ENCODE peak calls at places on chromosomes 7 and 10, in eight cellular contexts. L is gastrocnemius medialis; B is T-helper 1 cell; T is HFFc6; M is psoas muscle; C is activated T-cell treated with anti-CD3 and anti-CD28 coated beads, Interleukin-2, amount 50 U/mL, for 1 hour; Y is heart right ventricle; I is NCI-H1092. Q is an unnamed sample.
A peak's percentile ranks its signal among the peaks of the same experiment; 100 is the strongest.

GRCh38 chr7:106543221-106543757 is 117.7 kb downstream of the CCDC71L start:
- DNase-seq in L (no peak), B (no peak), T (no peak), M (no peak), C (no peak), Y (no peak), I (no peak), Q (no peak)

GRCh38 chr7:81652225-81652624 is 117.6 kb downstream of the HGF start:
- DNase-seq in L (no peak), B (no peak), T (no peak), M (no peak), C (no peak), Y (no peak), I (no peak), Q (no peak)

GRCh38 chr7:43791665-43792064 is 33.2 kb downstream of the BLVRA start:
- DNase-seq in L (no peak), B (no peak), T (no peak), M (no peak), C (no peak), Y (no peak), I (no peak), Q (no peak)

GRCh38 chr7:102412548-102412947 is 16.4 kb downstream of the PRKRIP1 start:
- DNase-seq in L (peak; percentile 75), B (no peak), T (peak; percentile 12), M (peak; percentile 54), C (peak; percentile 67), Y (peak; percentile 54), I (no peak), Q (peak; percentile 68)

GRCh38 chr7:142431491-142431890 is 173.6 kb upstream of the PRSS58 start:
- DNase-seq in L (no peak), B (no peak), T (no peak), M (no peak), C (no peak), Y (no peak), I (no peak), Q (no peak)

GRCh38 chr10:127694580-127695193 is 42.3 kb upstream of the FOXI2 start:
- DNase-seq in L (no peak), B (no peak), T (no peak), M (no peak), C (no peak), Y (no peak), I (peak; percentile 16), Q (peak; percentile 7)

GRCh38 chr7:20229652-20230500 is 12.7 kb upstream of the MACC1 start:
- DNase-seq in L (no peak), B (no peak), T (peak; percentile 35), M (no peak), C (no peak), Y (no peak), I (no peak), Q (no peak)

GRCh38 chr10:110069502-110069982 is 61.8 kb downstream of the ADD3 start:
- DNase-seq in L (no peak), B (no peak), T (no peak), M (no peak), C (no peak), Y (no peak), I (no peak), Q (no peak)

GRCh38 chr7:24108906-24109376 is 175.0 kb upstream of the NPY start:
- DNase-seq in L (no peak), B (no peak), T (no peak), M (no peak), C (no peak), Y (no peak), I (no peak), Q (no peak)

GRCh38 chr10:114719311-114719710 is 61.2 kb upstream of the ABLIM1 start:
- DNase-seq in L (no peak), B (no peak), T (no peak), M (no peak), C (no peak), Y (peak; percentile 73), I (peak; percentile 49), Q (peak; percentile 75)

GRCh38 chr7:5665106-5666025 is 116.1 kb downstream of the RNF216 start:
- DNase-seq in L (peak; percentile 64), B (no peak), T (peak; percentile 70), M (peak; percentile 57), C (peak; percentile 55), Y (peak; percentile 84), I (peak; percentile 54), Q (peak; percentile 82)

GRCh38 chr7:44348300-44348699 is 22.9 kb upstream of the CAMK2B start:
- DNase-seq in L (no peak), B (no peak), T (peak; percentile 46), M (no peak), C (no peak), Y (no peak), I (no peak), Q (no peak)

GRCh38 chr7:43792471-43792870 is 34.0 kb downstream of the BLVRA start:
- DNase-seq in L (peak; percentile 33), B (no peak), T (no peak), M (no peak), C (no peak), Y (no peak), I (no peak), Q (no peak)

GRCh38 chr7:38317457-38318037 is 44.1 kb upstream of the TARP start:
- DNase-seq in L (no peak), B (no peak), T (no peak), M (no peak), C (no peak), Y (no peak), I (no peak), Q (no peak)

GRCh38 chr10:116241642-116242405 is 31.2 kb downstream of the GFRA1 start:
- DNase-seq in L (no peak), B (no peak), T (no peak), M (no peak), C (no peak), Y (no peak), I (no peak), Q (no peak)

GRCh38 chr10:129192344-129193128 is 274.5 kb upstream of the MGMT start:
- DNase-seq in L (peak; percentile 79), B (no peak), T (no peak), M (peak; percentile 80), C (no peak), Y (peak; percentile 9), I (no peak), Q (peak; percentile 25)

GRCh38 chr10:132307823-132308587 is at the start of gene STK32C:
- DNase-seq in L (peak; percentile 85), B (peak; percentile 89), T (peak; percentile 71), M (peak; percentile 93), C (peak; percentile 92), Y (peak; percentile 90), I (peak; percentile 75), Q (peak; percentile 89)

GRCh38 chr7:128835231-128835751 is 5.1 kb downstream of the FLNC start:
- DNase-seq in L (peak; percentile 45), B (no peak), T (no peak), M (peak; percentile 25), C (no peak), Y (no peak), I (no peak), Q (no peak)

GRCh38 chr10:24957624-24958435 is 5.4 kb upstream of the PRTFDC1 start:
- DNase-seq in L (no peak), B (no peak), T (peak; percentile 93), M (no peak), C (no peak), Y (peak; percentile 25), I (no peak), Q (no peak)

GRCh38 chr7:22364023-22364422 is 7.1 kb upstream of the RAPGEF5 start:
- DNase-seq in L (no peak), B (no peak), T (no peak), M (no peak), C (no peak), Y (no peak), I (no peak), Q (no peak)

GRCh38 chr7:109751241-109751640 is 1181.6 kb downstream of the DNAJB9 start:
- DNase-seq in L (no peak), B (no peak), T (peak; percentile 39), M (no peak), C (no peak), Y (no peak), I (no peak), Q (no peak)

GRCh38 chr10:47438857-47439474 is 44.9 kb downstream of the ANXA8 start:
- DNase-seq in L (no peak), B (no peak), T (peak; percentile 69), M (no peak), C (no peak), Y (no peak), I (peak; percentile 18), Q (no peak)

GRCh38 chr7:156903232-156903909 is 10.4 kb upstream of the LMBR1 start:
- DNase-seq in L (peak; percentile 90), B (no peak), T (no peak), M (peak; percentile 47), C (peak; percentile 40), Y (peak; percentile 69), I (no peak), Q (peak; percentile 60)

GRCh38 chr7:46129831-46130230 is 208.8 kb upstream of the IGFBP3 start:
- DNase-seq in L (no peak), B (no peak), T (no peak), M (no peak), C (no peak), Y (no peak), I (no peak), Q (no peak)

GRCh38 chr7:93461350-93461749 is 113.2 kb downstream of the CALCR start:
- DNase-seq in L (no peak), B (no peak), T (no peak), M (no peak), C (no peak), Y (no peak), I (peak; percentile 14), Q (no peak)

GRCh38 chr7:143331179-143331825 is 15.4 kb downstream of the CLCN1 start:
- DNase-seq in L (peak; percentile 82), B (no peak), T (peak; percentile 86), M (no peak), C (no peak), Y (no peak), I (no peak), Q (no peak)

GRCh38 chr7:24082826-24083225 is 201.2 kb upstream of the NPY start:
- DNase-seq in L (no peak), B (no peak), T (no peak), M (no peak), C (no peak), Y (no peak), I (no peak), Q (no peak)

GRCh38 chr10:132526676-132527075 is 10.9 kb upstream of the INPP5A start:
- DNase-seq in L (no peak), B (no peak), T (peak; percentile 87), M (peak; percentile 15), C (no peak), Y (no peak), I (no peak), Q (no peak)

GRCh38 chr10:24762161-24762924 is 38.7 kb upstream of the ARHGAP21 start:
- DNase-seq in L (no peak), B (no peak), T (no peak), M (no peak), C (no peak), Y (no peak), I (no peak), Q (no peak)

GRCh38 chr7:163298-163695 is 29.1 kb upstream of the FAM20C start:
- DNase-seq in L (no peak), B (no peak), T (no peak), M (no peak), C (no peak), Y (no peak), I (no peak), Q (no peak)

GRCh38 chr7:36474283-36475010 is 84.8 kb downstream of the ANLN start:
- DNase-seq in L (no peak), B (no peak), T (no peak), M (no peak), C (no peak), Y (no peak), I (no peak), Q (no peak)

GRCh38 chr7:100397336-100398081 is 24.2 kb downstream of the PILRA start:
- DNase-seq in L (no peak), B (no peak), T (no peak), M (no peak), C (no peak), Y (no peak), I (no peak), Q (no peak)

GRCh38 chr10:90579602-90580242 is 278.1 kb downstream of the HTR7 start:
- DNase-seq in L (no peak), B (no peak), T (peak; percentile 3), M (no peak), C (no peak), Y (no peak), I (no peak), Q (no peak)

GRCh38 chr7:39811161-39811614 is 138.9 kb upstream of the CDK13 start:
- DNase-seq in L (no peak), B (no peak), T (peak; percentile 62), M (no peak), C (no peak), Y (peak; percentile 9), I (no peak), Q (no peak)